ENCODE peak calls at places on chromosomes 1 and 21, in eight cellular contexts. B is esophagus muscularis mucosa; V is HCT116; W is right lobe of liver; L is suprapubic skin; F is upper lobe of right lung; M is CD8-positive, alpha-beta T cell; Y is A549. J is an unnamed sample.
A peak's percentile ranks its signal among the peaks of the same experiment; 100 is the strongest.

GRCh38 chr1:182841368-182841988 is 2.3 kb downstream of the DHX9 start:
- DNase-seq in L (no peak), B (no peak), Y (peak; percentile 33), M (no peak), F (no peak), V (no peak), W (no peak), J (peak; percentile 8)

GRCh38 chr1:24996983-24997893 is 67.2 kb upstream of the RUNX3 start:
- DNase-seq in Y (no peak), L (no peak), W (no peak), F (no peak), M (peak; percentile 71), B (no peak), V (no peak), J (no peak)

GRCh38 chr1:199545780-199546179 is 481.7 kb upstream of the NR5A2 start:
- DNase-seq in Y (peak; percentile 64), M (no peak), W (no peak), L (no peak), B (no peak), V (peak; percentile 26), F (no peak), J (no peak)

GRCh38 chr1:33094971-33095604 is 14.1 kb downstream of the AZIN2 start:
- DNase-seq in Y (peak; percentile 65), W (peak; percentile 63), M (peak; percentile 30), B (no peak), L (no peak), F (no peak), V (peak; percentile 60), J (peak; percentile 90)

GRCh38 chr1:202221911-202222909 is 28.6 kb downstream of the LGR6 start:
- DNase-seq in M (no peak), L (no peak), B (no peak), F (no peak), Y (no peak), W (no peak), V (no peak), J (no peak)

GRCh38 chr1:26704629-26705028 is 8.8 kb downstream of the ARID1A start:
- DNase-seq in B (no peak), M (no peak), V (no peak), W (no peak), F (no peak), Y (no peak), L (no peak), J (no peak)

GRCh38 chr1:116066868-116067563 is 44.2 kb upstream of the MAB21L3 start:
- DNase-seq in W (no peak), L (no peak), V (no peak), M (no peak), F (no peak), B (no peak), Y (no peak), J (no peak)

GRCh38 chr1:171645553-171646336 is 6.7 kb downstream of the MYOC start:
- DNase-seq in V (no peak), B (peak; percentile 93), L (no peak), M (no peak), F (no peak), W (peak; percentile 88), Y (no peak), J (no peak)

GRCh38 chr1:86190873-86191272 is 34.3 kb upstream of the COL24A1 start:
- DNase-seq in Y (no peak), V (no peak), L (no peak), B (no peak), M (no peak), F (no peak), W (no peak), J (no peak)

GRCh38 chr1:112718691-112719418 is 3.7 kb upstream of the PPM1J start:
- DNase-seq in W (peak; percentile 80), F (peak; percentile 93), B (no peak), Y (peak; percentile 51), L (peak; percentile 87), V (no peak), M (peak; percentile 78), J (peak; percentile 76)

GRCh38 chr1:223844962-223845809 is 561 bp downstream of the TP53BP2 start:
- DNase-seq in V (no peak), Y (peak; percentile 25), W (peak; percentile 74), L (no peak), M (peak; percentile 60), F (no peak), B (no peak), J (peak; percentile 70)

GRCh38 chr1:63000508-63000907 is 216.6 kb downstream of the ATG4C start:
- DNase-seq in V (no peak), M (no peak), B (no peak), F (no peak), Y (no peak), W (no peak), L (no peak), J (no peak)

GRCh38 chr1:185208626-185209170 is 51.7 kb downstream of the SWT1 start:
- DNase-seq in M (no peak), B (no peak), Y (no peak), L (no peak), W (no peak), V (no peak), F (no peak), J (no peak)

GRCh38 chr1:19468397-19468956 is 16.9 kb downstream of the CAPZB start:
- DNase-seq in W (no peak), Y (peak; percentile 58), F (peak; percentile 77), B (no peak), V (no peak), L (no peak), M (peak; percentile 77), J (no peak)

GRCh38 chr1:36170643-36171412 is 14.9 kb downstream of the MAP7D1 start:
- DNase-seq in W (no peak), B (no peak), V (no peak), L (no peak), F (no peak), Y (no peak), M (no peak), J (no peak)

DNA sequence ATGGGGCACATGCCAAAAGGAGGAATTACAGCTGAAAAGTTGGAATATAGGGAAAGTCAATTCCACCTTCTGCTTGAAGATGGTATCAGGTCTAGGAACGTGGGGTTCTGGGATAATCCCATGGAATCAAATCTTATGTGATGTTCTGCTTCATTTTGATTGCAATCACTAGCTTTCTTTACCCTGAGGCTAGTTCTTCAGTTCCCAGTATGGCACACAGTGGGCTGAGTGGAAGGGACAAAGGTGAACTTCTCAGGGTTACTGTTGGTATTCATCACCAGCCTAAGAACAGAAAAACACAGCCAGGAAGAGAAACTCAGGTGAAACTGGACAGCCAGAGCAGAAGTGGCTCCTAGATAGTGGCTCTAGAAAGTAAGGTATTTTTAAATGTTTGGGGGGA is 117.8 kb downstream of the TNFSF18 start:
- DNase-seq in F (no peak), M (no peak), L (no peak), V (no peak), W (no peak), Y (peak; percentile 16), B (no peak), J (no peak)
- H3K4me1 ChIP-seq in F (peaks cover 12% of the 10 kb centered on the region), M (no peaks in the 10 kb centered on the region), L (peaks cover 19% of the 10 kb centered on the region), V (peaks cover 32% of the 10 kb centered on the region), W (no peaks in the 10 kb centered on the region), Y (peaks cover 33% of the 10 kb centered on the region), B (peaks cover 46% of the 10 kb centered on the region), J (peaks cover 18% of the 10 kb centered on the region)

GRCh38 chr1:61184035-61184713 is 101.8 kb downstream of the NFIA start:
- DNase-seq in B (peak; percentile 97), M (no peak), F (peak; percentile 95), L (peak; percentile 96), V (no peak), Y (peak; percentile 84), W (peak; percentile 93), J (peak; percentile 97)

GRCh38 chr1:61186753-61187152 is 104.4 kb downstream of the NFIA start:
- DNase-seq in F (no peak), V (no peak), B (no peak), Y (no peak), W (no peak), L (no peak), M (no peak), J (no peak)

GRCh38 chr1:61183471-61184034 is 101.2 kb downstream of the NFIA start:
- DNase-seq in L (no peak), F (no peak), B (no peak), W (peak; percentile 87), Y (peak; percentile 13), V (no peak), M (no peak), J (peak; percentile 72)

GRCh38 chr1:61182049-61182448 is 99.7 kb downstream of the NFIA start:
- DNase-seq in L (no peak), F (no peak), M (no peak), Y (peak; percentile 38), V (no peak), W (no peak), B (no peak), J (peak; percentile 80)

DNA sequence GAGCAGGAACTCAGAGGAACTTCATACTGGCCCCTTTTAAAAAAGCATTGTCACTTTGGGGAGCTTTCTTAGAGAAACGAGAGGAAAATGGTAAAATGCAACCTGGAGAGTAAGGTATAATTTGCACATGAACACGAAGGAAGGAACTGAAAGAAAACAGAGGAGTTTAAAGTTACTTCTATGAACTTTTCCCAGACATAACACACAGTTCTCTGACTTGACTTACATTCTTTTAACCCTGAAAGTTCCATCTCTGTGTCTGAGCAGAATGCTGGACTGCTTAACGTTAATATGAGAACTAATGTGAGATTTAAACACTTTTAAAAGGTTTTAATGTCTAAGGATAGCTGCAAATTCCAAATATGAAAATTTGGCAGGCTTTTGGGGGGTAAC is 102.3 kb downstream of the NFIA start:
- DNase-seq in M (no peak), W (no peak), F (no peak), V (no peak), B (no peak), L (no peak), Y (no peak), J (no peak)
- H3K27ac ChIP-seq in M (no peak overlapping the region), W (peak overlapping the region; percentile 72), F (peak overlapping the region; percentile 85), V (no peak overlapping the region), B (peak overlapping the region; percentile 82), L (peak overlapping the region; percentile 91), Y (peak overlapping the region; percentile 57), J (peak overlapping the region; percentile 91)

GRCh38 chr1:94119796-94120590 is 955 bp downstream of the ABCA4 start:
- DNase-seq in V (no peak), M (no peak), F (no peak), B (no peak), W (no peak), Y (no peak), L (no peak), J (no peak)

GRCh38 chr1:94117250-94117851 is 3.6 kb downstream of the ABCA4 start:
- DNase-seq in B (no peak), V (no peak), L (no peak), Y (no peak), F (no peak), M (no peak), W (peak; percentile 66), J (no peak)

GRCh38 chr1:94119306-94119705 is 1.6 kb downstream of the ABCA4 start:
- DNase-seq in V (no peak), M (no peak), B (no peak), F (no peak), Y (no peak), L (no peak), W (no peak), J (no peak)

GRCh38 chr1:94118013-94118412 is 2.9 kb downstream of the ABCA4 start:
- DNase-seq in M (no peak), W (no peak), B (no peak), Y (peak; percentile 28), F (no peak), L (no peak), V (no peak), J (no peak)

GRCh38 chr1:94118471-94118870 is 2.5 kb downstream of the ABCA4 start:
- DNase-seq in L (no peak), V (no peak), F (no peak), W (no peak), B (no peak), Y (no peak), M (no peak), J (no peak)
- H3K4me1 ChIP-seq in L (peaks cover 13% of the 10 kb centered on the region), V (no peaks in the 10 kb centered on the region), F (no peaks in the 10 kb centered on the region), W (no peaks in the 10 kb centered on the region), B (no peaks in the 10 kb centered on the region), Y (peaks cover 19% of the 10 kb centered on the region), M (no peaks in the 10 kb centered on the region), J (peaks cover 9% of the 10 kb centered on the region)

GRCh38 chr21:34890258-34890723 is 158.8 kb downstream of the RUNX1 start:
- DNase-seq in Y (no peak), L (no peak), W (no peak), F (no peak), B (no peak), M (no peak), V (no peak), J (no peak)
- H3K27ac ChIP-seq in Y (peak overlapping the region; percentile 98), L (peak overlapping the region; percentile 96), W (no peak overlapping the region), F (peak overlapping the region; percentile 97), B (peak overlapping the region; percentile 82), M (no peak overlapping the region), V (peak overlapping the region; percentile 93), J (peak overlapping the region; percentile 93)